ENCODE peak calls at places on chromosome 5, in six cellular contexts. T is tibial artery; Y is ascending aorta; A is G401; O is activated CD8-positive, alpha-beta memory T cell treated with anti-CD3 and anti-CD28 coated beads, Interleukin-2, amount 50 U/mL, for 4 hours; R is posterior vena cava. V is an unnamed sample.

GRCh38 chr5:68534131-68534940 is 318.8 kb downstream of the PIK3R1 start:
- DNase-seq in O (no peak), R (no peak), Y (no peak), T (no peak), A (peak; percentile 74), V (peak; percentile 51)

GRCh38 chr5:122259995-122260394 is 52.0 kb upstream of the SNCAIP start:
- DNase-seq in O (no peak), R (no peak), T (no peak), A (no peak), Y (no peak), V (no peak)

GRCh38 chr5:115838885-115839518 is 2.4 kb downstream of the ATG12 start:
- DNase-seq in R (no peak), A (peak; percentile 74), O (no peak), Y (no peak), T (peak; percentile 20), V (no peak)

GRCh38 chr5:169064093-169064492 is 236.8 kb downstream of the SLIT3 start:
- DNase-seq in Y (no peak), R (no peak), O (no peak), A (no peak), T (no peak), V (no peak)

GRCh38 chr5:127595484-127596368 is 53.2 kb upstream of the CTXN3 start:
- DNase-seq in O (no peak), R (no peak), Y (no peak), T (no peak), A (peak; percentile 76), V (no peak)

GRCh38 chr5:173317091-173317685 is 11.0 kb downstream of the STC2 start:
- DNase-seq in A (no peak), O (no peak), T (no peak), Y (no peak), R (no peak), V (no peak)

GRCh38 chr5:116576043-116576713 is 1.6 kb upstream of the SEMA6A start:
- DNase-seq in R (no peak), O (peak; percentile 14), A (peak; percentile 82), T (peak; percentile 40), Y (no peak), V (peak; percentile 80)

GRCh38 chr5:127519527-127519926 is 2.1 kb downstream of the PRRC1 start:
- DNase-seq in R (no peak), A (no peak), Y (no peak), T (no peak), O (no peak), V (no peak)

GRCh38 chr5:139960723-139961383 is 82.2 kb downstream of the NRG2 start:
- DNase-seq in R (peak; percentile 35), A (peak; percentile 69), T (no peak), Y (no peak), O (no peak), V (no peak)